ENCODE peak calls at places on chromosomes 6 and 20, in four cellular contexts. T is H1, B is K562, O is HepG2. I is an unnamed sample.

GRCh38 chr6:116631379-116631990 is 15.2 kb downstream of the RSPH4A start:
- DNase-seq in B (no peak), T (no peak), O (peak), I (no peak)

GRCh38 chr20:32972181-32973076 is 31.8 kb downstream of the SUN5 start:
- DNase-seq in B (no peak), O (no peak), T (peak), I (no peak)

GRCh38 chr6:117200067-117200466 is 65.3 kb upstream of the VGLL2 start:
- DNase-seq in O (no peak), B (no peak), T (no peak), I (no peak)

GRCh38 chr20:47336013-47336754 is 20.3 kb downstream of the ZMYND8 start:
- DNase-seq in T (no peak), O (no peak), B (no peak), I (no peak)

GRCh38 chr20:37517371-37517748 is 3.7 kb upstream of the NNAT start:
- DNase-seq in O (no peak), T (no peak), B (no peak), I (no peak)

GRCh38 chr6:105733556-105734162 is 330.8 kb upstream of the PREP start:
- DNase-seq in B (peak), T (no peak), O (peak), I (peak)

GRCh38 chr20:50392138-50392866 is 117.9 kb upstream of the PTPN1 start:
- DNase-seq in T (no peak), B (no peak), O (no peak), I (no peak)

GRCh38 chr6:27239258-27239657 is 8.2 kb upstream of the PRSS16 start:
- DNase-seq in B (no peak), T (no peak), O (no peak), I (no peak)

GRCh38 chr6:50821431-50822077 is 2.9 kb downstream of the TFAP2B start:
- DNase-seq in T (no peak), O (no peak), B (no peak), I (no peak)

GRCh38 chr6:18053071-18053475 is 65.6 kb upstream of the KIF13A start:
- DNase-seq in T (no peak), B (no peak), O (no peak), I (no peak)

GRCh38 chr6:65410309-65410708 is 296.7 kb downstream of the EYS start:
- DNase-seq in O (no peak), B (no peak), T (no peak), I (no peak)

GRCh38 chr20:59412896-59413295 is 112.5 kb downstream of the EDN3 start:
- DNase-seq in O (no peak), T (peak), B (no peak), I (no peak)

GRCh38 chr20:31522756-31523155 is 8.5 kb downstream of the HM13 start:
- DNase-seq in O (no peak), T (no peak), B (no peak), I (no peak)

GRCh38 chr6:54710430-54710829 is 136.1 kb upstream of the FAM83B start:
- DNase-seq in O (no peak), B (no peak), T (no peak), I (no peak)

GRCh38 chr20:63441777-63442493 is 30.5 kb downstream of the KCNQ2 start:
- DNase-seq in T (peak), O (peak), B (peak), I (peak)

GRCh38 chr6:134999107-134999506 is 49.2 kb upstream of the ALDH8A1 start:
- DNase-seq in T (no peak), O (no peak), B (no peak), I (no peak)

GRCh38 chr20:33899106-33899505 is 88.0 kb downstream of the CHMP4B start:
- DNase-seq in B (no peak), O (no peak), T (no peak), I (no peak)

GRCh38 chr20:38084425-38084951 is 50.9 kb downstream of the RPRD1B start:
- DNase-seq in T (no peak), B (no peak), O (peak), I (no peak)

GRCh38 chr6:36154286-36154685 is 24.0 kb downstream of the MAPK13 start:
- DNase-seq in T (no peak), B (no peak), O (no peak), I (no peak)

GRCh38 chr6:167140589-167141474 is 16.9 kb downstream of the GPR31 start:
- DNase-seq in T (no peak), B (no peak), O (peak), I (no peak)

GRCh38 chr6:157443066-157443800 is 62.2 kb downstream of the ZDHHC14 start:
- DNase-seq in O (no peak), B (no peak), T (no peak), I (no peak)

GRCh38 chr6:56954389-56955170 is at the start of gene BEND6:
- DNase-seq in O (peak), T (peak), B (peak), I (no peak)

GRCh38 chr20:63974402-63975200 is 4.8 kb downstream of the SAMD10 start:
- DNase-seq in O (no peak), T (no peak), B (no peak), I (no peak)

GRCh38 chr6:128250370-128251070 is 269.9 kb downstream of the PTPRK start:
- DNase-seq in T (no peak), O (no peak), B (no peak), I (no peak)

GRCh38 chr20:8215516-8215915 is 83.5 kb downstream of the PLCB1 start:
- DNase-seq in B (no peak), T (no peak), O (no peak), I (no peak)

GRCh38 chr6:79173378-79173777 is 61.1 kb downstream of the HMGN3 start:
- DNase-seq in T (no peak), B (no peak), O (no peak), I (no peak)

GRCh38 chr20:63082939-63083735 is 76.4 kb upstream of the BHLHE23 start:
- DNase-seq in B (no peak), O (no peak), T (no peak), I (no peak)

GRCh38 chr6:110971458-110971857 is 10.4 kb upstream of the RPF2 start:
- DNase-seq in B (no peak), T (no peak), O (no peak), I (no peak)

GRCh38 chr6:52995913-52996685 is 1.0 kb upstream of the GSTA4 start:
- DNase-seq in B (no peak), T (peak), O (peak), I (peak)

GRCh38 chr6:42141603-42142117 is 760 bp downstream of the C6orf132 start:
- DNase-seq in O (no peak), T (no peak), B (no peak), I (no peak)
- TF ChIP-seq FOSL1 in O (no peak), T (no peak), B (no peak), I (no peak)

DNA sequence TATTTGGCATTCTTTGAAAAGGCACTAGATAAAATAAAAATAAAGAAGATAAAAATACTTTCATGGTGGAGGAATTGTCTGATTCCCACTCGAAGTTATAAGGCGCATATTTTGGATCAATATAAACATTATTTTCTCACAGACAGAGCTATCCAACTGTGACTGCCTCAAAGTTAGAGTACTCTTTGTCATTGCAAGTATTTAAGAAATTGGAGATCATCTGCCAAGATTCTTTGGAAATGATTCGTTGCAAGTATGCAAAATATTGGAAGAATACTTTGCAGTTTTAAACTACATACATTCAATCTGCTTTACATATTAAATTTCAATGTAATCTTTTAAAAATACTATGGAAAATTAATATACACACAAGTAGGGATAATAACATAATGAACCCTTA is 10.9 kb upstream of the EEF1E1 start:
- DNase-seq in O (no peak), T (no peak), B (no peak), I (no peak)
- TF ChIP-seq MAX in O (no peak), T (no peak), B (no peak), I (no peak)

DNA sequence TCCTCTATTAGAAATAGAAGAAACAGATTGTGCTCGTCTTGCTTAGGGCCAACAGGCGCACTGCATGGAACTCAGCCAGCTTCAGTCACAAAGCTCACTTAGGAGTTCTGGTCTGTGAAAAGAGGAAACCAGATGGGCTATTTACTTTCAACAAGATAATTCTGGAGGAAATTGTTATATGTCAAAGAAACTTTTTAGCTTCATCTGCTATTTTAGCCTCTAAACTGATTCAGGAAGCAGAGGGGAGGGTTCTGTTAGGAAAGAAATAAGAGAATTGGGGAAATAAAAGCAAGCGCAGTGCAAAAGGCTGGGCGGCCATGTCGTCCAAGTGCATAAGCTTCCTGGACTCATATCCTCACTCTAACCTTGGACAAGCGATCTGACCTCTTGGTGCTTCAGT is 21.3 kb downstream of the PRKN start:
- DNase-seq in O (no peak), B (no peak), T (no peak), I (no peak)
- TF ChIP-seq FOSL1 in O (no peak), B (no peak), T (no peak), I (no peak)

GRCh38 chr20:3707508-3707899 is 4.9 kb downstream of the SIGLEC1 start:
- DNase-seq in O (no peak), B (no peak), T (no peak), I (no peak)

GRCh38 chr20:3705491-3705969 is 6.9 kb downstream of the SIGLEC1 start:
- DNase-seq in T (no peak), O (no peak), B (no peak), I (no peak)

GRCh38 chr20:3705970-3706739 is 6.2 kb downstream of the SIGLEC1 start:
- DNase-seq in O (no peak), T (no peak), B (no peak), I (no peak)

GRCh38 chr20:3704085-3704484 is 8.3 kb downstream of the SIGLEC1 start:
- DNase-seq in T (no peak), B (no peak), O (no peak), I (no peak)

DNA sequence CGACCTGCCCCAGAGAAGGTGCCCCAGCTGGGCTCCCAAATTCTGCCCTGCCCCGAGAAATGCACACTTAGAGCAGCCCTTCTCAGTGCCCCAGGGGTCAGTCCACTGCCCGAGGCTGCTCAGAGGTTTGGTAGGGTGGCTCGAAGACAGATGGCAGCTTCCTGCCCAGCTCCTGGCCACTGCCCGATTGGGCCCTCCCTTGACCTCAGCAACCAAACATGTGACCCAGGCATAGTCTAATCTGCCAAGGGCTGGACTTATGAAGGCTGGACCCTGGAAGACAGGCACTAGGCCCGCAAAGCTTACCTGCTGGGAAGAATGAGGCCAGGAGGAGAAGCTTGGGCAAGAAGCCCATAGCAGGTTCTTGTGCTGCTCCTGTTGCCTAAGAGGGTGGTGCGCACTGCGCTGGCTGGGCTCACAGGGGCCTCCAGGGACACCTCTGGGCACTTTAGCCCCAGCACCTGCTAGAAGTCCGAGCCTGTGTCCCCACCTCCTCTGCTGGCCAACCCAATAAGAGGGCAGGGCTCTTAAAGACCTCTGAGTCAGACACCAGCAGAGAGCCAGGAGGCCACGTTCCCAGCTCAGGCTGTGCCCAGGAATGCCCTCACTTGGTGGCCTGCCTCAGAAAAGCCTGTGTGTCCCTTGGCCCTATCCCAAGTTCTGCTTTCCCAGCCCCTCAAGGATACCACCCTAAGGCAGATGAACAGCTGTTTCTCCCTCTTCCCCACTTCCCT is 5.5 kb downstream of the SIGLEC1 start:
- DNase-seq in T (no peak), B (no peak), O (no peak), I (no peak)
- TF ChIP-seq MAX in T (no peak), B (no peak), O (no peak), I (no peak)

GRCh38 chr6:144232434-144233223 is 52.5 kb upstream of the UTRN start:
- DNase-seq in O (no peak), B (no peak), T (no peak), I (no peak)
- TF ChIP-seq FOSL1 in O (no peak), B (no peak), T (no peak), I (no peak)

GRCh38 chr20:17612287-17612974 is 42.6 kb downstream of the DSTN start:
- DNase-seq in O (peak), T (peak), B (no peak), I (no peak)

GRCh38 chr20:17613328-17614175 is 43.7 kb downstream of the DSTN start:
- DNase-seq in O (no peak), B (no peak), T (no peak), I (no peak)

GRCh38 chr20:17611540-17612286 is 41.8 kb downstream of the DSTN start:
- DNase-seq in T (peak), O (peak), B (no peak), I (peak)

GRCh38 chr20:17614176-17614811 is 44.4 kb downstream of the DSTN start:
- DNase-seq in B (no peak), T (no peak), O (no peak), I (no peak)

DNA sequence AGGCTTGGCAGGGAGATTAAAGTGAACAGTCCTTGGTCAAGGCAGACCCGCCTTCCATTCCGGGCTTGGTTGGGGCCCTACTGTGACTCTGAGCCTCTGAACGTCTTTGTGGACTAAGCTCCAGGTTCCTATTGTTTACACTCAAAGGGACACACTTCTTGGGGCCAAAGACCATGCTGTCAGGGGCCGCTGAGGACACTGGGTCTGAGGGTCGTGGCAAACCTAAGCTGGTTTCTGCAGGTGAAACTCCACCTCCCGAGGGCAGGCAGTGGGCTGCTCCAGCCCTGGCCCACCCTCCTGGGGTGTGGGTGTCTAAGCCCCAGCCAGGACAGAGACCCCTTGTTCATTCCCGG is 43.1 kb downstream of the DSTN start:
- DNase-seq in O (no peak), B (no peak), T (no peak), I (no peak)
- TF ChIP-seq MAX in O (no peak), B (no peak), T (no peak), I (no peak)

I was measured in HCT116.